ENCODE peak calls at places on chromosome 19, in five cellular contexts. One of them, this sample, is unnamed.

GRCh38 chr19:2779121-2779740 is 3.8 kb downstream of the SGTA start:
- DNase-seq in psoas muscle: no peak
- DNase-seq in tibial artery: no peak
- DNase-seq in PC-9: no peak
- DNase-seq in AG10803: no peak
- DNase-seq in this sample: no peak

GRCh38 chr19:34999498-35000337 is at the start of gene GRAMD1A:
- DNase-seq in psoas muscle: peak
- DNase-seq in PC-9: peak
- DNase-seq in AG10803: peak
- DNase-seq in tibial artery: peak
- DNase-seq in this sample: peak

GRCh38 chr19:35519291-35519690 is 5.8 kb upstream of the DMKN start:
- DNase-seq in psoas muscle: no peak
- DNase-seq in AG10803: peak
- DNase-seq in PC-9: peak
- DNase-seq in tibial artery: no peak
- DNase-seq in this sample: peak

GRCh38 chr19:1875646-1876493 is 9.4 kb downstream of the ABHD17A start:
- DNase-seq in PC-9: peak
- DNase-seq in psoas muscle: peak
- DNase-seq in tibial artery: peak
- DNase-seq in AG10803: peak
- DNase-seq in this sample: peak

GRCh38 chr19:58154287-58154678 is 3.7 kb upstream of the ZNF329 start:
- DNase-seq in psoas muscle: peak
- DNase-seq in PC-9: peak
- DNase-seq in AG10803: peak
- DNase-seq in tibial artery: peak
- DNase-seq in this sample: peak

GRCh38 chr19:38190793-38191192 is 33.2 kb downstream of the DPF1 start:
- DNase-seq in PC-9: no peak
- DNase-seq in psoas muscle: no peak
- DNase-seq in tibial artery: no peak
- DNase-seq in AG10803: no peak
- DNase-seq in this sample: no peak

GRCh38 chr19:47274891-47275865 is 493 bp downstream of the INAFM1 start:
- DNase-seq in PC-9: no peak
- DNase-seq in AG10803: peak
- DNase-seq in psoas muscle: peak
- DNase-seq in tibial artery: peak
- DNase-seq in this sample: peak

GRCh38 chr19:11453468-11454341 is 18.3 kb downstream of the PRKCSH start:
- DNase-seq in AG10803: no peak
- DNase-seq in tibial artery: no peak
- DNase-seq in PC-9: no peak
- DNase-seq in psoas muscle: no peak
- DNase-seq in this sample: no peak

GRCh38 chr19:1057185-1057857 is 9.6 kb upstream of the ARHGAP45 start:
- DNase-seq in psoas muscle: no peak
- DNase-seq in PC-9: no peak
- DNase-seq in AG10803: peak
- DNase-seq in tibial artery: no peak
- DNase-seq in this sample: peak

GRCh38 chr19:19146000-19146608 is 7.8 kb upstream of the TMEM161A start:
- DNase-seq in PC-9: peak
- DNase-seq in tibial artery: peak
- DNase-seq in AG10803: peak
- DNase-seq in psoas muscle: peak
- DNase-seq in this sample: peak

GRCh38 chr19:19147344-19147743 is 9.1 kb upstream of the TMEM161A start:
- DNase-seq in tibial artery: no peak
- DNase-seq in PC-9: no peak
- DNase-seq in AG10803: no peak
- DNase-seq in psoas muscle: no peak
- DNase-seq in this sample: no peak

GRCh38 chr19:19145281-19145999 is 7.2 kb upstream of the TMEM161A start:
- DNase-seq in tibial artery: no peak
- DNase-seq in AG10803: no peak
- DNase-seq in psoas muscle: no peak
- DNase-seq in PC-9: no peak
- DNase-seq in this sample: no peak

GRCh38 chr19:19149402-19149801 is 11.1 kb upstream of the TMEM161A start:
- DNase-seq in AG10803: no peak
- DNase-seq in PC-9: no peak
- DNase-seq in psoas muscle: no peak
- DNase-seq in tibial artery: no peak
- DNase-seq in this sample: no peak

DNA sequence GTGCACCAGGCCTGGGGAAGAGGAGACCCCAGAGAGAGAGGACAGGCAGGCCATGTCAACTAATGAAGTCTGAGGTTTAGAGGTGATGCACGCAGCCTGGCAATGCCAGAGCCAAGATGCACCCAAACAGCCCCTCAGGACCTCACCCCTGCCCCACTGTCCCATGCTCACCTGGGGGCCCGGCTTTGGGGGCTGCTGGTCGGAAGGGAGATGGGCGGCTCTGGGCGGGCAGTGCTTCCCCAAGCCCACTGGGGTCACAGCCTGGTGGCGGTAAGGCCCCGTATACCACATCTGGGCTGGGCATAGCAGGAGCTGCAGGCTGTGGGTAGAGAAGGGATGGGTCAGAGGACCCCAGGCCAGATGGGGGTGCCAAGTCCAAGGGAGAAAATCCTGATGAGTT is 8.6 kb upstream of the TMEM161A start:
- DNase-seq in AG10803: no peak
- DNase-seq in PC-9: no peak
- DNase-seq in psoas muscle: no peak
- DNase-seq in tibial artery: no peak
- DNase-seq in this sample: no peak
- TF ChIP-seq CTCF in AG10803: no peak
- TF ChIP-seq CTCF in PC-9: no peak
- TF ChIP-seq CTCF in psoas muscle: no peak
- TF ChIP-seq CTCF in tibial artery: no peak
- TF ChIP-seq CTCF in this sample: no peak

GRCh38 chr19:8071912-8072311 is 19.4 kb downstream of the CCL25 start:
- DNase-seq in PC-9: no peak
- DNase-seq in AG10803: no peak
- DNase-seq in tibial artery: no peak
- DNase-seq in psoas muscle: no peak
- DNase-seq in this sample: no peak

GRCh38 chr19:8074501-8074900 is 21.9 kb downstream of the CCL25 start:
- DNase-seq in psoas muscle: no peak
- DNase-seq in PC-9: no peak
- DNase-seq in AG10803: no peak
- DNase-seq in tibial artery: no peak
- DNase-seq in this sample: no peak

GRCh38 chr19:8065489-8066261 is 13.1 kb downstream of the CCL25 start:
- DNase-seq in tibial artery: no peak
- DNase-seq in AG10803: no peak
- DNase-seq in PC-9: no peak
- DNase-seq in psoas muscle: no peak
- DNase-seq in this sample: no peak

GRCh38 chr19:8064866-8065486 is 12.4 kb downstream of the CCL25 start:
- DNase-seq in AG10803: no peak
- DNase-seq in psoas muscle: no peak
- DNase-seq in tibial artery: no peak
- DNase-seq in PC-9: no peak
- DNase-seq in this sample: no peak

DNA sequence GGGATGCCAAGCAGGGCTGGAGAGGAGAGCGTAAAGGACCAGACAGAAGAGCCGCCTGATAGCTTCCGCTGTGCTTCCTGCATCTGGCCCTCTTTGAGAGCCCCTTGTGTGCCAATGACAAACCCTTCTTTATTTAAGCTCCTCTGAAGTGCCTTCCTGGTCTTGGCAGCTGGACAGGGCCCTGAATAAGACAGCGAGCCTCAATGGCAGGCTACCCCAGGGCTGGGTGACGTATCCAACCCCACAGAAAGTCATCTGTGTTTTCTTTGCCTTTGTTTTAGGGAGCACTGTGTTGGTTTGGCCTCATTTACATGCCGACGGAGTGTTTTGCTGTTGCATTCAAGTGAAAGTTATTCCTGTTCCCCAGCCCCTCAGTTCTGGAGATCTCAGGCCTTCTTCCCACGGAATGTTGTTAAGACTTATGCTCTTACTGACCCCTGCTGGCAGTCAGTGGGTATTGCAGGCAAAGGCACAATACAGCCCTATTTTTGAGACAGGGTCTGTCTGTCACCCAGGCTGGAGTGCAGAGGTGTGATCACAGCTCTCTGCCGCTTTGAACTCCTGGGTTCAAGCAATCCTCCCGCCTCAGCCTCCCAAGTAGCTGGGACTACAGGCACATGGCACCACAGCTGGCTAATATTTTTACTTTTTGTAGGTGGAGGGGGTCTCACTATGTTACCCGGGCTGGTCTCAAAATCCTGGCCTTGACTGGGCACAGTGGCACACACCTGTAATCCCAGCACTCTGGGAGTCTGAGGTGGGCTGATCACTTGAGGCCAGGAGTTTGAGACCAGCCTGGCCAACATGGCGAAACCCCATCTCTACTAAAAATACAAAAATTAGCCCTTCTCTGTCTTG is 16.8 kb downstream of the CCL25 start:
- DNase-seq in tibial artery: no peak
- DNase-seq in psoas muscle: no peak
- DNase-seq in PC-9: no peak
- DNase-seq in AG10803: no peak
- DNase-seq in this sample: no peak
- TF ChIP-seq CTCF in tibial artery: peak
- TF ChIP-seq CTCF in psoas muscle: peak
- TF ChIP-seq CTCF in PC-9: peak
- TF ChIP-seq CTCF in AG10803: peak
- TF ChIP-seq CTCF in this sample: peak

GRCh38 chr19:14475251-14476073 is at the start of gene PTGER1:
- DNase-seq in AG10803: no peak
- DNase-seq in tibial artery: no peak
- DNase-seq in PC-9: peak
- DNase-seq in psoas muscle: no peak
- DNase-seq in this sample: no peak
- TF ChIP-seq CTCF in AG10803: peak
- TF ChIP-seq CTCF in tibial artery: no peak
- TF ChIP-seq CTCF in PC-9: peak
- TF ChIP-seq CTCF in psoas muscle: no peak
- TF ChIP-seq CTCF in this sample: peak

GRCh38 chr19:40662925-40663711 is 27.3 kb downstream of the NUMBL start:
- DNase-seq in tibial artery: peak
- DNase-seq in psoas muscle: peak
- DNase-seq in PC-9: peak
- DNase-seq in AG10803: peak
- DNase-seq in this sample: peak
- TF ChIP-seq CTCF in tibial artery: peak
- TF ChIP-seq CTCF in psoas muscle: no peak
- TF ChIP-seq CTCF in PC-9: peak
- TF ChIP-seq CTCF in AG10803: peak
- TF ChIP-seq CTCF in this sample: peak

DNA sequence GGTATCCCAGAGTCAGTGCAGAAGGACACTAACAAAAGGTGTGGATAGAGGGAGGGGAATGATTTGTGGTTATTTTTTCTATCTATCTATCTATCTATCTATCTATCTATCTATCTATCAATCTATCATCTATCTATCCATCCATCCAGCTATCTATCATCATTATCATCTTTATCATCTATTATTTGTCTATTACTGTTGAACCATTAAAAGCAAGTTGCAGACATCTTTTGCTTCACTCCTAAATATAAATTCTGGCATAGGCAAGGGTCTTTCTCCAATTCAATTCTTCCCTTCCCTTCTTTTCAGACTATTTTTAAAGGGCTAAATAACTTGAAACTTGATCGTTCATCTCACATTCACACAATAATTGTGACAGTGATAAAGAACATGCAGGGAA is 10.0 kb upstream of the LYPD5 start:
- DNase-seq in psoas muscle: no peak
- DNase-seq in tibial artery: no peak
- DNase-seq in PC-9: no peak
- DNase-seq in AG10803: no peak
- DNase-seq in this sample: no peak
- TF ChIP-seq CTCF in psoas muscle: no peak
- TF ChIP-seq CTCF in tibial artery: no peak
- TF ChIP-seq CTCF in PC-9: no peak
- TF ChIP-seq CTCF in AG10803: no peak
- TF ChIP-seq CTCF in this sample: no peak

GRCh38 chr19:55149078-55150003 is at the start of gene TNNT1:
- DNase-seq in psoas muscle: peak
- DNase-seq in tibial artery: no peak
- DNase-seq in PC-9: no peak
- DNase-seq in AG10803: no peak
- DNase-seq in this sample: no peak

GRCh38 chr19:55146078-55146647 is 2.8 kb downstream of the TNNT1 start:
- DNase-seq in PC-9: peak
- DNase-seq in AG10803: no peak
- DNase-seq in psoas muscle: no peak
- DNase-seq in tibial artery: no peak
- DNase-seq in this sample: peak

GRCh38 chr19:55147408-55148251 is 1.4 kb downstream of the TNNT1 start:
- DNase-seq in psoas muscle: peak
- DNase-seq in PC-9: no peak
- DNase-seq in tibial artery: no peak
- DNase-seq in AG10803: no peak
- DNase-seq in this sample: no peak

GRCh38 chr19:55145241-55145640 is 3.8 kb downstream of the TNNT1 start:
- DNase-seq in tibial artery: no peak
- DNase-seq in AG10803: no peak
- DNase-seq in psoas muscle: no peak
- DNase-seq in PC-9: no peak
- DNase-seq in this sample: no peak

DNA sequence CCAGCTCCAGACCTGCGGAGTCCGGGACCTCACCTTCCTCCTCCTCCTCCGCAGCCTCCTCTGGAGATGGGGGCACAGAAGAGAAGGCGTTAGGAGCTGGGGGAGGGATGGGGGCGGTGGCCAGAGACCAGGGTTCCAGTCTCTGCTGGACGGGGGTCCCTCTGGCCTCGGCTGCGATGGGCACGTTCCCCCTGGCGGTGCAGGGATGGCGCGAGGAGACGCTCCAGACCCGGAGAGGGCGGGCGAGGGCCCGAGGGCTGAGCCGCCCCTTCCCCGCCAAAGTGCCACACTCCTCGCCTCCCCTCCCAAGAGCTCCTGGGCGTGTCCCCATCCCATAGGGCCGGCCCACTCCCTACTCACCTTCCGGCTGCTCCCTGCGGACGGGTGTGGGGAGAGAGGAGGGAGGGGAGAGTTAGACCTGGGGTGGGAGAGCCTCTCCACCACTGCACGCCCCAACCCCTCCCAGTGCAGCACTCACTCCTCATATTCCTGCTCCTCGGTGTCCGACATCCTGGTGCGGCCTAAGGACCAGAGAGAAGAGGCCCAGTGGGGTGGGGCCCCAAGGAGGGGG is 2.3 kb downstream of the TNNT1 start:
- DNase-seq in AG10803: no peak
- DNase-seq in tibial artery: no peak
- DNase-seq in PC-9: peak
- DNase-seq in psoas muscle: no peak
- DNase-seq in this sample: no peak
- TF ChIP-seq CTCF in AG10803: no peak
- TF ChIP-seq CTCF in tibial artery: no peak
- TF ChIP-seq CTCF in PC-9: no peak
- TF ChIP-seq CTCF in psoas muscle: no peak
- TF ChIP-seq CTCF in this sample: no peak

This sample was measured in fibroblast of pulmonary artery.